ENCODE peak calls at places on chromosomes 5 and 9, in seven cellular contexts. One of them, this sample, is unnamed.

GRCh38 chr9:13721481-13722235 is 442.2 kb upstream of the MPDZ start:
- DNase-seq in CD8-positive, alpha-beta T cell: no peak
- DNase-seq in body of pancreas: no peak
- DNase-seq in heart left ventricle: no peak
- DNase-seq in aorta: no peak
- DNase-seq in adrenal gland: no peak
- DNase-seq in psoas muscle: no peak
- DNase-seq in this sample: no peak

GRCh38 chr5:141951341-141951781 is 6.6 kb downstream of the PCDH12 start:
- DNase-seq in CD8-positive, alpha-beta T cell: no peak
- DNase-seq in adrenal gland: peak; percentile 28
- DNase-seq in heart left ventricle: peak; percentile 46
- DNase-seq in psoas muscle: no peak
- DNase-seq in body of pancreas: no peak
- DNase-seq in aorta: no peak
- DNase-seq in this sample: no peak

GRCh38 chr5:174175869-174176268 is 130.4 kb downstream of the NSG2 start:
- DNase-seq in aorta: no peak
- DNase-seq in adrenal gland: no peak
- DNase-seq in psoas muscle: no peak
- DNase-seq in heart left ventricle: no peak
- DNase-seq in CD8-positive, alpha-beta T cell: no peak
- DNase-seq in body of pancreas: no peak
- DNase-seq in this sample: no peak

GRCh38 chr9:5553211-5553610 is 42.9 kb downstream of the PDCD1LG2 start:
- DNase-seq in psoas muscle: no peak
- DNase-seq in adrenal gland: no peak
- DNase-seq in body of pancreas: no peak
- DNase-seq in heart left ventricle: no peak
- DNase-seq in CD8-positive, alpha-beta T cell: no peak
- DNase-seq in aorta: no peak
- DNase-seq in this sample: peak; percentile 55

GRCh38 chr5:160461378-160461777 is 39.7 kb downstream of the PTTG1 start:
- DNase-seq in aorta: no peak
- DNase-seq in adrenal gland: no peak
- DNase-seq in psoas muscle: no peak
- DNase-seq in CD8-positive, alpha-beta T cell: no peak
- DNase-seq in body of pancreas: no peak
- DNase-seq in heart left ventricle: no peak
- DNase-seq in this sample: no peak

GRCh38 chr9:30020161-30020560 is 2364.3 kb upstream of the ACO1 start:
- DNase-seq in CD8-positive, alpha-beta T cell: no peak
- DNase-seq in psoas muscle: no peak
- DNase-seq in heart left ventricle: no peak
- DNase-seq in adrenal gland: no peak
- DNase-seq in body of pancreas: no peak
- DNase-seq in aorta: no peak
- DNase-seq in this sample: no peak

GRCh38 chr5:77774981-77775772 is 962 bp downstream of the TBCA start:
- DNase-seq in aorta: no peak
- DNase-seq in heart left ventricle: no peak
- DNase-seq in CD8-positive, alpha-beta T cell: no peak
- DNase-seq in adrenal gland: no peak
- DNase-seq in psoas muscle: no peak
- DNase-seq in body of pancreas: no peak
- DNase-seq in this sample: peak; percentile 42

GRCh38 chr5:76811214-76811613 is 7.6 kb upstream of the F2RL1 start:
- DNase-seq in body of pancreas: no peak
- DNase-seq in adrenal gland: no peak
- DNase-seq in heart left ventricle: no peak
- DNase-seq in CD8-positive, alpha-beta T cell: no peak
- DNase-seq in psoas muscle: no peak
- DNase-seq in aorta: peak; percentile 7
- DNase-seq in this sample: peak; percentile 76

GRCh38 chr5:73218552-73219171 is 45.7 kb downstream of the TMEM174 start:
- DNase-seq in body of pancreas: no peak
- DNase-seq in heart left ventricle: no peak
- DNase-seq in aorta: no peak
- DNase-seq in CD8-positive, alpha-beta T cell: no peak
- DNase-seq in adrenal gland: no peak
- DNase-seq in psoas muscle: no peak
- DNase-seq in this sample: peak; percentile 48

GRCh38 chr5:156330141-156330870 is 3.3 kb downstream of the SGCD start:
- DNase-seq in heart left ventricle: no peak
- DNase-seq in psoas muscle: no peak
- DNase-seq in aorta: no peak
- DNase-seq in adrenal gland: no peak
- DNase-seq in CD8-positive, alpha-beta T cell: no peak
- DNase-seq in body of pancreas: no peak
- DNase-seq in this sample: no peak

GRCh38 chr5:74386571-74387334 is 253.8 kb downstream of the ENC1 start:
- DNase-seq in CD8-positive, alpha-beta T cell: no peak
- DNase-seq in adrenal gland: no peak
- DNase-seq in aorta: no peak
- DNase-seq in heart left ventricle: no peak
- DNase-seq in psoas muscle: no peak
- DNase-seq in body of pancreas: no peak
- DNase-seq in this sample: peak; percentile 27

GRCh38 chr5:66144799-66145390 is 795 bp downstream of the SREK1 start:
- DNase-seq in heart left ventricle: no peak
- DNase-seq in aorta: no peak
- DNase-seq in body of pancreas: peak; percentile 11
- DNase-seq in adrenal gland: no peak
- DNase-seq in CD8-positive, alpha-beta T cell: no peak
- DNase-seq in psoas muscle: no peak
- DNase-seq in this sample: no peak

GRCh38 chr5:178465861-178466288 is 124.3 kb downstream of the COL23A1 start:
- DNase-seq in CD8-positive, alpha-beta T cell: no peak
- DNase-seq in body of pancreas: no peak
- DNase-seq in adrenal gland: no peak
- DNase-seq in heart left ventricle: no peak
- DNase-seq in aorta: no peak
- DNase-seq in psoas muscle: no peak
- DNase-seq in this sample: no peak

GRCh38 chr9:71487046-71487445 is 281.3 kb downstream of the CEMIP2 start:
- DNase-seq in psoas muscle: no peak
- DNase-seq in adrenal gland: no peak
- DNase-seq in CD8-positive, alpha-beta T cell: no peak
- DNase-seq in aorta: no peak
- DNase-seq in heart left ventricle: no peak
- DNase-seq in body of pancreas: no peak
- DNase-seq in this sample: no peak

GRCh38 chr5:159033351-159033657 is 66.4 kb downstream of the EBF1 start:
- DNase-seq in CD8-positive, alpha-beta T cell: no peak
- DNase-seq in heart left ventricle: no peak
- DNase-seq in psoas muscle: no peak
- DNase-seq in adrenal gland: no peak
- DNase-seq in body of pancreas: no peak
- DNase-seq in aorta: no peak
- DNase-seq in this sample: no peak

GRCh38 chr5:158819095-158819494 is 280.6 kb downstream of the EBF1 start:
- DNase-seq in heart left ventricle: no peak
- DNase-seq in psoas muscle: no peak
- DNase-seq in CD8-positive, alpha-beta T cell: no peak
- DNase-seq in aorta: no peak
- DNase-seq in body of pancreas: no peak
- DNase-seq in adrenal gland: no peak
- DNase-seq in this sample: no peak

GRCh38 chr5:181261320-181262085 is 560 bp upstream of the TRIM52 start:
- DNase-seq in body of pancreas: peak; percentile 76
- DNase-seq in adrenal gland: peak; percentile 77
- DNase-seq in psoas muscle: peak; percentile 84
- DNase-seq in CD8-positive, alpha-beta T cell: peak; percentile 83
- DNase-seq in heart left ventricle: peak; percentile 82
- DNase-seq in aorta: peak; percentile 89
- DNase-seq in this sample: peak; percentile 51

GRCh38 chr5:181258576-181258975 is 2.4 kb downstream of the TRIM52 start:
- DNase-seq in adrenal gland: no peak
- DNase-seq in psoas muscle: no peak
- DNase-seq in heart left ventricle: no peak
- DNase-seq in CD8-positive, alpha-beta T cell: no peak
- DNase-seq in body of pancreas: no peak
- DNase-seq in aorta: no peak
- DNase-seq in this sample: no peak

GRCh38 chr5:181260720-181261319 is at the start of gene TRIM52:
- DNase-seq in heart left ventricle: peak; percentile 93
- DNase-seq in body of pancreas: peak; percentile 93
- DNase-seq in psoas muscle: peak; percentile 97
- DNase-seq in CD8-positive, alpha-beta T cell: peak; percentile 94
- DNase-seq in aorta: peak; percentile 97
- DNase-seq in adrenal gland: peak; percentile 90
- DNase-seq in this sample: peak; percentile 82

GRCh38 chr5:181259974-181260719 is 796 bp downstream of the TRIM52 start:
- DNase-seq in aorta: peak; percentile 19
- DNase-seq in heart left ventricle: no peak
- DNase-seq in adrenal gland: peak; percentile 50
- DNase-seq in CD8-positive, alpha-beta T cell: no peak
- DNase-seq in psoas muscle: no peak
- DNase-seq in body of pancreas: no peak
- DNase-seq in this sample: no peak

DNA sequence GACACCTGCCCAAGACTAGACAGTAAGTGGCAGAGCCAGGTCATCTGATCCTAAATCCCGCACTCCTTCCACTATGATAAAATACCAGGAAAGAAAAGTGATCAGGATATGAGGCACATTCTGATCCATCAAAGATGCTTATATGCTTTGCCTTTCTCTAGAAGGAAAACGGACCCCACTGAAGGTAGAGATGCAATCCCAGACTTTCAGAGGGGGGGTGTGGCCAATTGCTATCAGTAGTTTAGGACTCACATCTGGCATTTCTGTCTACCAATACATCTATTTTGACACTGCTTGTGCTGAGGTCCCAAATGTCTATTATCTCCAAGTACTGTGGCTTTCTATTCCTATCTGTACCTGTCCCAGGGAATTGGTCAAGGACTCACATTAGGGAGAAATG is 1.7 kb downstream of the TRIM52 start:
- DNase-seq in body of pancreas: no peak
- DNase-seq in psoas muscle: no peak
- DNase-seq in CD8-positive, alpha-beta T cell: no peak
- DNase-seq in heart left ventricle: no peak
- DNase-seq in adrenal gland: no peak
- DNase-seq in aorta: no peak
- DNase-seq in this sample: no peak
- H3K36me3 ChIP-seq in body of pancreas: peaks cover 2% of the 10 kb centered on the region
- H3K36me3 ChIP-seq in psoas muscle: peaks cover 48% of the 10 kb centered on the region
- H3K36me3 ChIP-seq in CD8-positive, alpha-beta T cell: peaks cover 4% of the 10 kb centered on the region
- H3K36me3 ChIP-seq in heart left ventricle: peaks cover 35% of the 10 kb centered on the region
- H3K36me3 ChIP-seq in adrenal gland: no peaks in the 10 kb centered on the region
- H3K36me3 ChIP-seq in aorta: no peaks in the 10 kb centered on the region
- H3K36me3 ChIP-seq in this sample: peaks cover 9% of the 10 kb centered on the region

DNA sequence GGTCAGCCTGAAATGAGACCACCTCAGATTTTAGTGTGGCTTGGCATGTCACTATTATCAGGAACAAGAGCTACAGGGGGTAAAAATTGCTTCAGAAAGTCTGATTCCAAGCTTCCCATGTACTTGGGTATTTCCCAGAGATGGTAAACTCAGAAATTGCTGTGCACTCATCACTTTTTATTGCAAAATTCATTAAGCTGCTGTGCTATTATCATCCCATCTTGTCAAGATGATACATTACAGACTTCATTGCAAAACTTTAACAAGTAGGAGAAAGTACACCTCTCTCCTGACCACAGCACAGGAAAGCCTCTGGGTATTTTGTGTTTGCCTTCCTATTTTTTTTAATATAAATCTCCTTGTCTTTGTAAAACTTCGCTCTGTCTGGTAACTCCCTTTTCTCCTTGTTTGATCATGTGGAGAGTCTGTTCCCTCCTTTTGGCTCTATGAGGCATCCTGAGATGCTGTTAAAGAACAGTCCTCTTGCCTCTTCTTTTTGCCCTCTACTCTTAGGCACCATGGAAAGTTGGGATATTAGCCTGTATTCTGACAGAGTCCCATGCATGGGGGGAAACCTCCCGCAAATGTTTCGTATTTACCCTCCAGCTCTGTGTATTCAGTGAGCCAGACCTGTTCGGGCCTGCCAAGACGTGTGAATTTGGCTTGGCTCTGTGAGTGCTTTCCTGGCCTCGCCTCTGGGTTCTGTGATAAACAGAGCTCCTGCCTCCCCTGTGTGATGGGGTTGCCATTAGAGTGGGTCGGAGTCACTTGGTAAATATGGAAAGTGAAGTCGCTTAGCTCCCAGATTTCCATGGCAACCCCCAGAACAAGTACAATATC is 260.7 kb downstream of the NR3C1 start:
- DNase-seq in CD8-positive, alpha-beta T cell: no peak
- DNase-seq in body of pancreas: peak; percentile 52
- DNase-seq in adrenal gland: no peak
- DNase-seq in psoas muscle: peak; percentile 70
- DNase-seq in heart left ventricle: peak; percentile 65
- DNase-seq in aorta: peak; percentile 84
- DNase-seq in this sample: no peak
- H3K27ac ChIP-seq in CD8-positive, alpha-beta T cell: no peak overlapping the region
- H3K27ac ChIP-seq in body of pancreas: no peak overlapping the region
- H3K27ac ChIP-seq in adrenal gland: no peak overlapping the region
- H3K27ac ChIP-seq in psoas muscle: peak overlapping the region; percentile 94
- H3K27ac ChIP-seq in heart left ventricle: peak overlapping the region; percentile 26
- H3K27ac ChIP-seq in aorta: peak overlapping the region; percentile 51
- H3K27ac ChIP-seq in this sample: no peak overlapping the region

GRCh38 chr9:102456562-102456961 is 538.6 kb upstream of the CYLC2 start:
- DNase-seq in CD8-positive, alpha-beta T cell: no peak
- DNase-seq in body of pancreas: no peak
- DNase-seq in adrenal gland: no peak
- DNase-seq in psoas muscle: no peak
- DNase-seq in aorta: no peak
- DNase-seq in heart left ventricle: no peak
- DNase-seq in this sample: no peak

GRCh38 chr9:102459828-102460227 is 535.3 kb upstream of the CYLC2 start:
- DNase-seq in CD8-positive, alpha-beta T cell: no peak
- DNase-seq in body of pancreas: no peak
- DNase-seq in heart left ventricle: no peak
- DNase-seq in adrenal gland: no peak
- DNase-seq in aorta: no peak
- DNase-seq in psoas muscle: no peak
- DNase-seq in this sample: no peak

GRCh38 chr9:102461441-102461840 is 533.7 kb upstream of the CYLC2 start:
- DNase-seq in CD8-positive, alpha-beta T cell: no peak
- DNase-seq in body of pancreas: no peak
- DNase-seq in heart left ventricle: no peak
- DNase-seq in aorta: no peak
- DNase-seq in adrenal gland: no peak
- DNase-seq in psoas muscle: no peak
- DNase-seq in this sample: no peak
- H3K4me3 ChIP-seq in CD8-positive, alpha-beta T cell: no peak overlapping the region
- H3K4me3 ChIP-seq in body of pancreas: no peak overlapping the region
- H3K4me3 ChIP-seq in heart left ventricle: no peak overlapping the region
- H3K4me3 ChIP-seq in aorta: no peak overlapping the region
- H3K4me3 ChIP-seq in adrenal gland: no peak overlapping the region
- H3K4me3 ChIP-seq in psoas muscle: no peak overlapping the region
- H3K4me3 ChIP-seq in this sample: no peak overlapping the region

DNA sequence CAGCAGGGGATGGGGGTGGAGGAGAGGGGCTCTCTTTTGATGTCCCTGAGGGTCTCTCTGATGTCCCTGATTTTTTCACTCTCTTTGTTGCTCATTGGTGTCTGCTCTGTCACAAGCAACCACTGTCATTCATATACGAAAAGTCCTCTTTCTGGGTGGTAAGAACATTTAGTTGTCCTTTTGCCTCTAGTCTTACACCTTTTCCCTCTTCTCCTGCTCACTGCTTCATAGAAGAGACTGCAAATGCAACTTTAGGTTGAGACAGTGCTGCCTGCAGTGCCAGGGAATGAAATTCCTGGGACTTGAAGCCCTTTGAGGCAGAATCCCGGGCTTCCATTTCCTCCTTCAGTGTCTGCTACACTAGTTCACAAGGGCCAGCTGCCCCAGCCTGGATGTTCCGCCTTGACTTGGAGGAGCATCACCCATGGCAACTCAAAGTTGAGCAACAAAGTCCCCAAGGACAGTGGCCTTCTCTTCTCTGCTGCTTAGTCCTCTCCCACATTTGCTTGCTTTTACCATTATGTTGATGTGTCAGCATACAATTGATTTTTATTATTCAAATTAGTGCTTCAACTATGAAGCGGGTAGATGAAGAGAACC is 94.7 kb upstream of the RUSC2 start:
- DNase-seq in body of pancreas: no peak
- DNase-seq in aorta: no peak
- DNase-seq in adrenal gland: no peak
- DNase-seq in psoas muscle: peak; percentile 69
- DNase-seq in heart left ventricle: no peak
- DNase-seq in CD8-positive, alpha-beta T cell: no peak
- DNase-seq in this sample: no peak
- H3K36me3 ChIP-seq in body of pancreas: peaks cover 26% of the 10 kb centered on the region
- H3K36me3 ChIP-seq in aorta: peaks cover 21% of the 10 kb centered on the region
- H3K36me3 ChIP-seq in adrenal gland: no peaks in the 10 kb centered on the region
- H3K36me3 ChIP-seq in psoas muscle: peaks cover 88% of the 10 kb centered on the region
- H3K36me3 ChIP-seq in heart left ventricle: peaks cover 83% of the 10 kb centered on the region
- H3K36me3 ChIP-seq in CD8-positive, alpha-beta T cell: no peaks in the 10 kb centered on the region
- H3K36me3 ChIP-seq in this sample: peaks cover 24% of the 10 kb centered on the region

This sample was measured in brain microvascular endothelial cell.